ENCODE peak calls at places on chromosomes 13 and 19, in four cellular contexts. R, L, M and U are unnamed samples.

GRCh38 chr13:99931462-99931861 is 40.1 kb downstream of the ZIC5 start:
- DNase-seq in R (no peak), L (no peak), M (no peak), U (no peak)

GRCh38 chr19:3608079-3608641 is 1.5 kb upstream of the TBXA2R start:
- DNase-seq in R (no peak), L (no peak), M (no peak), U (no peak)

GRCh38 chr19:10112895-10113591 is 1.6 kb downstream of the P2RY11 start:
- DNase-seq in R (peak; percentile 55), L (no peak), M (peak; percentile 47), U (peak; percentile 64)

GRCh38 chr19:3480383-3481091 is at the start of gene SMIM24:
- DNase-seq in R (no peak), L (no peak), M (peak; percentile 73), U (no peak)

GRCh38 chr13:50366488-50367174 is 351.4 kb downstream of the KCNRG start:
- DNase-seq in R (no peak), L (no peak), M (no peak), U (no peak)

GRCh38 chr19:41376241-41376997 is at the start of gene TMEM91:
- DNase-seq in R (peak; percentile 65), L (no peak), M (no peak), U (peak; percentile 65)

GRCh38 chr19:46390866-46391265 is 22.5 kb downstream of the CCDC8 start:
- DNase-seq in R (no peak), L (no peak), M (no peak), U (peak; percentile 44)

GRCh38 chr13:35994131-35994966 is 136.8 kb downstream of the DCLK1 start:
- DNase-seq in R (peak; percentile 96), L (peak; percentile 53), M (no peak), U (peak; percentile 60)

GRCh38 chr13:101917475-101917810 is 465.0 kb downstream of the ITGBL1 start:
- DNase-seq in R (no peak), L (no peak), M (no peak), U (peak; percentile 3)

GRCh38 chr13:46622918-46623256 is 69.9 kb downstream of the LRCH1 start:
- DNase-seq in R (peak; percentile 86), L (peak; percentile 80), M (no peak), U (peak; percentile 81)

GRCh38 chr19:37990362-37990761 is 83.4 kb downstream of the SIPA1L3 start:
- DNase-seq in R (no peak), L (no peak), M (no peak), U (no peak)

GRCh38 chr19:6718111-6718740 is 2.2 kb downstream of the C3 start:
- DNase-seq in R (no peak), L (no peak), M (no peak), U (no peak)

GRCh38 chr13:106566682-106567420 is 1.1 kb downstream of the ARGLU1 start:
- DNase-seq in R (peak; percentile 80), L (peak; percentile 20), M (peak; percentile 32), U (peak; percentile 80)

GRCh38 chr13:26486550-26486949 is 70.9 kb upstream of the WASF3 start:
- DNase-seq in R (no peak), L (no peak), M (no peak), U (peak; percentile 24)

GRCh38 chr19:18932216-18932841 is 8.7 kb downstream of the HOMER3 start:
- DNase-seq in R (peak; percentile 64), L (no peak), M (no peak), U (peak; percentile 87)